ENCODE peak calls at places on chromosome 14, in ten cellular contexts. R is H9; T is suprapubic skin; P is A549; E is CD8-positive, alpha-beta T cell; A is left ventricle myocardium inferior; W is IMR-90; H is lung; Y is lower lobe of right lung; U is ovary. J is an unnamed sample.

GRCh38 chr14:39169541-39169900 is 612 bp downstream of the TRAPPC6B start:
- DNase-seq in R (no peak), T (no peak), P (no peak), E (no peak), A (no peak), W (no peak), H (peak; percentile 51), Y (no peak), U (no peak), J (no peak)

GRCh38 chr14:95514131-95515079 is 2.0 kb downstream of the SYNE3 start:
- DNase-seq in R (peak; percentile 58), T (peak; percentile 76), P (no peak), E (no peak), A (no peak), W (no peak), H (no peak), Y (peak; percentile 54), U (no peak), J (no peak)

GRCh38 chr14:97179573-97179972 is 382.4 kb downstream of the VRK1 start:
- DNase-seq in R (no peak), T (no peak), P (no peak), E (no peak), A (no peak), W (no peak), H (no peak), Y (no peak), U (no peak), J (no peak)

GRCh38 chr14:59117754-59118153 is 70.7 kb upstream of the DAAM1 start:
- DNase-seq in R (no peak), T (no peak), P (no peak), E (no peak), A (no peak), W (peak; percentile 36), H (no peak), Y (no peak), U (no peak), J (no peak)

GRCh38 chr14:92516344-92516965 is 2.9 kb downstream of the RIN3 start:
- DNase-seq in R (no peak), T (no peak), P (no peak), E (no peak), A (no peak), W (no peak), H (no peak), Y (no peak), U (no peak), J (no peak)

GRCh38 chr14:36604757-36605505 is 22.5 kb upstream of the NKX2-8 start:
- DNase-seq in R (peak; percentile 69), T (no peak), P (peak; percentile 71), E (no peak), A (no peak), W (peak; percentile 66), H (peak; percentile 69), Y (no peak), U (no peak), J (no peak)

GRCh38 chr14:60094306-60094897 is 2.7 kb downstream of the PCNX4 start:
- DNase-seq in R (peak; percentile 61), T (no peak), P (no peak), E (no peak), A (no peak), W (peak; percentile 70), H (no peak), Y (no peak), U (no peak), J (no peak)

GRCh38 chr14:104425171-104425681 is 154.3 kb upstream of the C14orf180 start:
- DNase-seq in R (no peak), T (peak; percentile 65), P (no peak), E (no peak), A (no peak), W (no peak), H (no peak), Y (no peak), U (no peak), J (no peak)

GRCh38 chr14:103418508-103418818 is 33.2 kb downstream of the MARK3 start:
- DNase-seq in R (no peak), T (no peak), P (no peak), E (no peak), A (no peak), W (peak; percentile 87), H (peak; percentile 37), Y (no peak), U (no peak), J (no peak)

GRCh38 chr14:34722723-34723545 is 8.5 kb upstream of the CFL2 start:
- DNase-seq in R (peak; percentile 41), T (no peak), P (peak; percentile 84), E (peak; percentile 16), A (no peak), W (peak; percentile 60), H (no peak), Y (no peak), U (peak; percentile 43), J (no peak)

GRCh38 chr14:93970589-93970966 is 5.8 kb downstream of the ASB2 start:
- DNase-seq in R (no peak), T (no peak), P (peak; percentile 31), E (peak; percentile 68), A (no peak), W (no peak), H (no peak), Y (no peak), U (no peak), J (peak; percentile 69)

GRCh38 chr14:78291958-78292357 is 121.8 kb downstream of the NRXN3 start:
- DNase-seq in R (no peak), T (no peak), P (no peak), E (no peak), A (no peak), W (no peak), H (no peak), Y (no peak), U (no peak), J (no peak)

GRCh38 chr14:72783741-72784140 is 110.2 kb downstream of the DPF3 start:
- DNase-seq in R (no peak), T (peak; percentile 20), P (no peak), E (no peak), A (no peak), W (no peak), H (peak; percentile 25), Y (no peak), U (no peak), J (no peak)

DNA sequence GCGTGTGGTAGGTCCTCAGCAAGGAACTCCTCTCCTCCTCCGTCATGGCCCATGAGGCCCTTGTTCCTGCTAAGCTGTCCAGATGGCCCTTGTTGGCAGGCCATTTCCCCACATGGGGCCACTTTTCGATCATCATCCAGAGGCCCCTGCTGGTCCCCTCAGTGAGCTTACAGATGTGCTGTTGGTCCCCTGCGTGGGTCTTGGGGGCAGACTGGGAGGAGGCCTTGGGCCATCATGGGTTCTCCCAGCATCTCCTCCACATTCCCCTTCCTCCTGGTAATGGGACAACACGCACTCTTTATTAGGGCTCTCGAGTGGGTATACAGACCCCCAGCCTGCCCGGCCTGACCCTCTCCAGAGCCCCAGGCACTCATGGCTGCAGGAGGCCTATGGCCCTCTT is 114.7 kb downstream of the BEGAIN start:
- DNase-seq in R (no peak), T (no peak), P (no peak), E (no peak), A (no peak), W (no peak), H (no peak), Y (no peak), U (no peak), J (no peak)
- H3K27ac ChIP-seq in R (no peak overlapping the region), T (no peak overlapping the region), P (peak overlapping the region; percentile 39), E (no peak overlapping the region), A (no peak overlapping the region), W (no peak overlapping the region), H (no peak overlapping the region), Y (no peak overlapping the region), U (no peak overlapping the region), J (no peak overlapping the region)

GRCh38 chr14:68367444-68368014 is 425.3 kb downstream of the ZFP36L1 start:
- DNase-seq in R (no peak), T (no peak), P (no peak), E (no peak), A (no peak), W (no peak), H (no peak), Y (no peak), U (no peak), J (no peak)
- TF ChIP-seq CTCF in R (no peak), T (no peak), P (no peak), E (no peak), A (no peak), W (no peak), H (no peak), Y (no peak), U (no peak), J (no peak)

GRCh38 chr14:75432406-75432805 is 4.6 kb downstream of the JDP2 start:
- DNase-seq in R (peak; percentile 13), T (no peak), P (no peak), E (no peak), A (no peak), W (no peak), H (no peak), Y (no peak), U (no peak), J (no peak)

GRCh38 chr14:75430526-75430925 is 2.7 kb downstream of the JDP2 start:
- DNase-seq in R (peak; percentile 17), T (no peak), P (no peak), E (no peak), A (peak; percentile 38), W (peak; percentile 58), H (no peak), Y (no peak), U (peak; percentile 66), J (peak; percentile 88)

GRCh38 chr14:75431827-75432226 is 4.0 kb downstream of the JDP2 start:
- DNase-seq in R (no peak), T (no peak), P (no peak), E (no peak), A (no peak), W (no peak), H (no peak), Y (no peak), U (no peak), J (no peak)

GRCh38 chr14:75430106-75430505 is 2.3 kb downstream of the JDP2 start:
- DNase-seq in R (peak; percentile 21), T (no peak), P (no peak), E (no peak), A (no peak), W (peak; percentile 59), H (peak; percentile 61), Y (peak; percentile 60), U (peak; percentile 41), J (peak; percentile 44)

GRCh38 chr14:75431011-75431410 is 3.2 kb downstream of the JDP2 start:
- DNase-seq in R (no peak), T (no peak), P (no peak), E (no peak), A (no peak), W (no peak), H (no peak), Y (no peak), U (no peak), J (no peak)
- H3K27ac ChIP-seq in R (no peak overlapping the region), T (peak overlapping the region; percentile 45), P (no peak overlapping the region), E (no peak overlapping the region), A (peak overlapping the region; percentile 96), W (no peak overlapping the region), H (no peak overlapping the region), Y (no peak overlapping the region), U (no peak overlapping the region), J (peak overlapping the region; percentile 85)

DNA sequence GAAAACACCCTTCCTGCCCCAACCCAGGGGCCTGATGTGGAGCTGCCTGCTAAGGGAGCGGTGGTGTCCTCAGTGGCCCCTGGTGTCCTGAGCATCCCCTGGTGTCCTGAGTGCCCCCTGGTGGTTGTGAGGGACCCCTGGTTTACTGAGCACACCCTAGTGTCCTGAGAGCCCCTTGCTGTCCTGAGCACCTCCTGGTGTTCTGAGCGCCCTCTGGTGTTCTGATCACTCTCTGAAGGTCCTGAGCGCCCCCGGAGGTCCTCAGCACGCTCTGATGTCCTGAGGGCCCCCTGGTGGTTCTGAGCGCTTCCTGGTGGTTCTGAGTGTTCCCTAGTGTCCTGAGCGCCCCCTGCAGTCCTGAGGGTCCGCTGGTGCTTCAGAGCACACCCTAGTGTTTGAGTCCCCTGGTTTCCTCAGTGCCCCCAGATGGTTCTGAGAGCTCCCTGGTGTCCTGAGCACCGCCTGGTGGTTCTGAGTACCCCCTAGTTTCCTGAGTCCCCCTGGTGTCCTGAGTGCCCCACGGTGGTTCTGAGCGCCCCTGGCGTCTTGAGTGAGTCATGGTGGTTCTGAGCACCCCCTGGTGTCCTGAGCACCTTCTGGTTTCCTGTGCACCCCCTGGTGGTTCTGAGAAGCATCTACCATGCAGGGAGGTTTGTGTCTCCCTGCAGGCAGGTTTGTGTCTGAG is 1004.2 kb downstream of the TMEM121 start:
- DNase-seq in R (no peak), T (no peak), P (no peak), E (no peak), A (no peak), W (no peak), H (no peak), Y (no peak), U (no peak), J (no peak)
- TF ChIP-seq CTCF in R (no peak), T (no peak), P (no peak), E (peak; percentile 53), A (no peak), W (no peak), H (no peak), Y (no peak), U (no peak), J (no peak)